ENCODE peak calls at places on chromosomes 5 and 9, in nine cellular contexts. Y, I, W, Z, D, N, A, M and F are unnamed samples.

GRCh38 chr5:51384281-51384840 is 1.1 kb downstream of the ISL1 start:
- DNase-seq in A (no peak), M (no peak), D (no peak), Y (no peak), N (no peak), I (no peak), Z (no peak), W (no peak), F (no peak)

GRCh38 chr5:82817897-82818676 is 259.1 kb downstream of the TMEM167A start:
- DNase-seq in D (no peak), I (no peak), N (no peak), W (no peak), A (no peak), Z (no peak), Y (no peak), M (no peak), F (no peak)

GRCh38 chr5:4199036-4199435 is 603.4 kb downstream of the IRX1 start:
- DNase-seq in W (no peak), Y (no peak), M (no peak), A (no peak), N (no peak), I (no peak), Z (no peak), D (no peak), F (no peak)

GRCh38 chr9:14433841-14434511 is 120.0 kb upstream of the NFIB start:
- DNase-seq in Z (peak; percentile 43), W (no peak), M (no peak), I (no peak), Y (peak; percentile 88), D (no peak), A (peak; percentile 22), N (no peak), F (peak; percentile 87)

GRCh38 chr9:72312563-72312962 is 52.4 kb downstream of the ZFAND5 start:
- DNase-seq in D (no peak), N (no peak), W (no peak), A (no peak), Y (no peak), Z (no peak), I (no peak), M (no peak), F (no peak)

GRCh38 chr9:106936680-106937079 is 73.7 kb downstream of the ZNF462 start:
- DNase-seq in W (no peak), D (no peak), I (no peak), Z (no peak), M (no peak), N (no peak), Y (no peak), A (no peak), F (no peak)

GRCh38 chr5:103890313-103890712 is 327.7 kb upstream of the NUDT12 start:
- DNase-seq in W (no peak), I (no peak), Y (no peak), A (no peak), D (no peak), Z (no peak), M (no peak), N (no peak), F (no peak)

GRCh38 chr9:6488395-6488794 is 75.4 kb downstream of the UHRF2 start:
- DNase-seq in N (no peak), I (no peak), W (no peak), M (no peak), Y (no peak), D (no peak), Z (no peak), A (no peak), F (no peak)

GRCh38 chr5:56328753-56329560 is 95.8 kb upstream of the ANKRD55 start:
- DNase-seq in Z (peak; percentile 46), I (no peak), N (no peak), D (no peak), M (no peak), W (peak; percentile 49), Y (peak; percentile 29), A (no peak), F (peak; percentile 65)

GRCh38 chr9:70639853-70640814 is 225.7 kb upstream of the KLF9 start:
- DNase-seq in Z (peak; percentile 41), Y (peak; percentile 81), W (no peak), I (peak; percentile 18), A (no peak), N (no peak), D (no peak), M (peak; percentile 7), F (peak; percentile 83)

GRCh38 chr9:121359358-121360294 is 10.4 kb downstream of the STOM start:
- DNase-seq in N (no peak), I (no peak), D (no peak), A (no peak), Z (no peak), Y (peak; percentile 72), W (no peak), M (no peak), F (peak; percentile 52)

GRCh38 chr5:26482817-26483375 is 555.5 kb downstream of the CDH9 start:
- DNase-seq in I (peak; percentile 2), Y (no peak), A (no peak), W (no peak), N (peak; percentile 75), Z (peak; percentile 61), M (no peak), D (no peak), F (peak; percentile 3)

GRCh38 chr9:10230512-10230911 is 382.3 kb downstream of the PTPRD start:
- DNase-seq in A (no peak), N (no peak), D (no peak), M (no peak), I (no peak), W (no peak), Z (no peak), Y (no peak), F (no peak)

GRCh38 chr5:151706906-151707305 is 20.2 kb upstream of the SPARC start:
- DNase-seq in W (no peak), M (no peak), N (no peak), A (no peak), Y (no peak), D (no peak), Z (no peak), I (no peak), F (no peak)

GRCh38 chr5:111337133-111337532 is 112.9 kb downstream of the CAMK4 start:
- DNase-seq in Z (no peak), D (no peak), W (no peak), I (no peak), A (no peak), M (no peak), Y (no peak), N (no peak), F (no peak)

GRCh38 chr5:150245111-150245789 is 44.3 kb downstream of the CAMK2A start:
- DNase-seq in N (no peak), I (no peak), D (no peak), W (no peak), M (no peak), Y (peak; percentile 52), Z (no peak), A (peak; percentile 73), F (peak; percentile 17)

GRCh38 chr5:116759860-116760644 is 185.4 kb upstream of the SEMA6A start:
- DNase-seq in D (no peak), I (no peak), N (no peak), Y (no peak), W (no peak), M (no peak), A (no peak), Z (no peak), F (no peak)

GRCh38 chr5:10372726-10373709 is 19.5 kb downstream of the MARCHF6 start:
- DNase-seq in D (no peak), Z (no peak), I (no peak), Y (no peak), N (no peak), M (no peak), W (no peak), A (no peak), F (no peak)

GRCh38 chr5:43773032-43773830 is 170.3 kb downstream of the NNT start:
- DNase-seq in A (no peak), D (no peak), N (no peak), M (peak; percentile 66), Z (peak; percentile 65), I (no peak), W (no peak), Y (peak; percentile 87), F (peak; percentile 92)

GRCh38 chr5:133779828-133780475 is 167.6 kb upstream of the FSTL4 start:
- DNase-seq in N (peak; percentile 15), Z (no peak), Y (no peak), I (no peak), D (no peak), W (no peak), A (no peak), M (no peak), F (no peak)

GRCh38 chr5:150342583-150342982 is 14.9 kb upstream of the TCOF1 start:
- DNase-seq in N (no peak), A (no peak), M (no peak), Y (no peak), I (no peak), D (no peak), Z (no peak), W (no peak), F (no peak)